ENCODE peak calls at places on chromosomes 2 and 18, in ten cellular contexts. Q, A, T, M, K, W, L, H, G and U are unnamed samples.

GRCh38 chr2:96977631-96978195 is 8.7 kb downstream of the FAM178B start:
- DNase-seq in Q (peak), A (peak), T (peak), M (no peak), K (peak), W (peak), L (no peak), H (peak), G (no peak), U (no peak)

GRCh38 chr18:30644158-30644557 is 398.4 kb downstream of the DSC3 start:
- DNase-seq in Q (no peak), A (no peak), T (no peak), M (no peak), K (no peak), W (no peak), L (no peak), H (no peak), G (no peak), U (no peak)

GRCh38 chr2:46294185-46294836 is 2.9 kb upstream of the EPAS1 start:
- DNase-seq in Q (peak), A (peak), T (no peak), M (peak), K (no peak), W (no peak), L (peak), H (peak), G (no peak), U (no peak)

GRCh38 chr2:188285049-188285448 is 6.6 kb upstream of the GULP1 start:
- DNase-seq in Q (no peak), A (no peak), T (no peak), M (no peak), K (no peak), W (no peak), L (no peak), H (no peak), G (no peak), U (no peak)

GRCh38 chr2:129757915-129758421 is 221.5 kb upstream of the RAB6C start:
- DNase-seq in Q (no peak), A (no peak), T (no peak), M (peak), K (no peak), W (no peak), L (no peak), H (no peak), G (no peak), U (no peak)

GRCh38 chr2:25558262-25558661 is 115.1 kb downstream of the DTNB start:
- DNase-seq in Q (no peak), A (peak), T (peak), M (no peak), K (peak), W (no peak), L (no peak), H (peak), G (no peak), U (peak)

GRCh38 chr2:70947556-70948184 is 12.0 kb downstream of the ATP6V1B1 start:
- DNase-seq in Q (no peak), A (peak), T (peak), M (no peak), K (peak), W (peak), L (no peak), H (peak), G (peak), U (no peak)

GRCh38 chr18:76751538-76751890 is 70.8 kb upstream of the ZNF236 start:
- DNase-seq in Q (no peak), A (no peak), T (no peak), M (no peak), K (no peak), W (no peak), L (no peak), H (no peak), G (no peak), U (no peak)

GRCh38 chr18:70553961-70554325 is 265.1 kb downstream of the SOCS6 start:
- DNase-seq in Q (no peak), A (no peak), T (no peak), M (no peak), K (no peak), W (no peak), L (no peak), H (no peak), G (no peak), U (no peak)

DNA sequence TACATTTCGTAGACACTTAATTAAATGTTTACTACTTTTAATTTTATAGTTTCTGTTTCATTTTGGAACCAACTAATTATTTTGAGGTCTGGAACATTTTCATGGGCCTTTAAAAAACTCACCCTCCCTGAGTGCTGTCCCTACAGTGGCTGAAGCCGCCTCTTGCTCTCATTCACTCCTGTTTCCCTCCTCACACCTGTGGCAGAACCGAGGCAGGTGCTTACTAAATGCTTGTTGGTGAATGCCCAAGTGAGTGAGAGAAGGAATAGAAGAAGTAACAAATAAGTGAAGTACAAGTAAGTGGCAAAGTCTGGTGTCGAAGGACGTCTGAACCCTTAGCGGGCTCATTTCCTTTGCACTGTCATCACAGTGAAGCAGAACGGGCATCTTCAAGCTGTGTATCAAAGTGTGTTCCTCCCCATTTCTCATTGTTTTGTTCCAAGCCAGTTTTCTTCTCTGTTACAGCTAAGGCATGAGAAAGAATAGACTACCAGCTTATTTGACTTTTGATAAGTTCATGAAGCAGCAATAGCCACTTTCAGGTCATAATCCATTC is 135.3 kb downstream of the RHBDD1 start:
- DNase-seq in Q (no peak), A (peak), T (no peak), M (no peak), K (no peak), W (no peak), L (no peak), H (no peak), G (no peak), U (no peak)
- H3K4me3 ChIP-seq in Q (no peak), A (no peak), T (no peak), M (no peak), K (no peak), W (no peak), L (no peak), H (peak), G (no peak), U (no peak)

GRCh38 chr2:220512419-220512818 is 885.0 kb downstream of the SLC4A3 start:
- DNase-seq in Q (no peak), A (peak), T (peak), M (no peak), K (peak), W (no peak), L (no peak), H (peak), G (no peak), U (no peak)
- TF ChIP-seq CTCF in Q (no peak), A (no peak), T (no peak), M (no peak), K (no peak), W (no peak), L (no peak), H (no peak), G (no peak), U (no peak)

GRCh38 chr2:73177645-73178255 is 24.6 kb upstream of the NOTO start:
- DNase-seq in Q (no peak), A (no peak), T (no peak), M (no peak), K (no peak), W (no peak), L (no peak), H (no peak), G (peak), U (no peak)
- H3K4me3 ChIP-seq in Q (peak), A (no peak), T (no peak), M (peak), K (no peak), W (peak), L (no peak), H (no peak), G (peak), U (no peak)

GRCh38 chr2:37377187-37377532 is 32.7 kb downstream of the QPCT start:
- DNase-seq in Q (no peak), A (peak), T (peak), M (no peak), K (peak), W (no peak), L (no peak), H (peak), G (no peak), U (peak)
- TF ChIP-seq CTCF in Q (no peak), A (no peak), T (no peak), M (no peak), K (no peak), W (no peak), L (no peak), H (no peak), G (no peak), U (no peak)

GRCh38 chr2:189576361-189576760 is 4.2 kb downstream of the SLC40A1 start:
- DNase-seq in Q (no peak), A (no peak), T (no peak), M (peak), K (no peak), W (no peak), L (no peak), H (no peak), G (peak), U (no peak)
- H3K4me3 ChIP-seq in Q (no peak), A (no peak), T (no peak), M (peak), K (no peak), W (no peak), L (no peak), H (no peak), G (peak), U (no peak)